ENCODE peak calls at places on chromosomes 6 and 20, in five cellular contexts. S is astrocyte of the spinal cord, U is esophagus muscularis mucosa, E is midbrain, Y is cardiac muscle cell. O is an unnamed sample.
A peak's percentile ranks its signal among the peaks of the same experiment; 100 is the strongest.

GRCh38 chr20:25065625-25066338 is 7.8 kb upstream of the ACSS1 start:
- DNase-seq in S (peak; percentile 59), Y (peak; percentile 72), U (no peak), E (peak; percentile 85), O (peak; percentile 52)

GRCh38 chr20:22282696-22283095 is 301.7 kb downstream of the FOXA2 start:
- DNase-seq in S (no peak), Y (no peak), E (no peak), U (no peak), O (no peak)

GRCh38 chr6:105886812-105887513 is 199.2 kb upstream of the PRDM1 start:
- DNase-seq in U (peak; percentile 68), Y (no peak), S (no peak), E (no peak), O (no peak)

GRCh38 chr20:57439432-57439831 is 48.2 kb downstream of the RBM38 start:
- DNase-seq in U (no peak), E (peak; percentile 61), S (no peak), Y (no peak), O (no peak)

GRCh38 chr6:3090013-3090412 is 21.7 kb downstream of the RIPK1 start:
- DNase-seq in Y (no peak), S (no peak), E (no peak), U (no peak), O (no peak)

GRCh38 chr20:47351643-47352331 is 4.7 kb downstream of the ZMYND8 start:
- DNase-seq in U (no peak), Y (no peak), E (peak; percentile 71), S (peak; percentile 50), O (no peak)

GRCh38 chr6:31969712-31970603 is 2.0 kb downstream of the DXO start:
- DNase-seq in U (no peak), S (no peak), E (no peak), Y (peak; percentile 52), O (peak; percentile 55)

GRCh38 chr6:122276637-122277036 is 122.8 kb upstream of the HSF2 start:
- DNase-seq in Y (no peak), E (no peak), U (no peak), S (no peak), O (no peak)

GRCh38 chr20:33415948-33416347 is 14.6 kb upstream of the CDK5RAP1 start:
- DNase-seq in Y (peak; percentile 62), E (peak; percentile 65), S (peak; percentile 38), U (no peak), O (peak; percentile 35)

GRCh38 chr6:32885698-32886286 is 31.8 kb downstream of the PSMB9 start:
- DNase-seq in S (peak; percentile 80), Y (peak; percentile 84), U (no peak), E (peak; percentile 81), O (peak; percentile 81)

GRCh38 chr20:1830240-1830639 is 65.0 kb upstream of the SIRPA start:
- DNase-seq in S (peak; percentile 93), U (no peak), E (peak; percentile 71), Y (peak; percentile 94), O (peak; percentile 99)

GRCh38 chr6:167560673-167561569 is 236.0 kb downstream of the TTLL2 start:
- DNase-seq in U (peak; percentile 55), E (no peak), S (no peak), Y (no peak), O (no peak)

GRCh38 chr6:37449984-37450383 is 17.0 kb downstream of the CMTR1 start:
- DNase-seq in U (no peak), S (no peak), E (no peak), Y (no peak), O (no peak)

GRCh38 chr6:74482180-74482579 is 723.7 kb downstream of the COL12A1 start:
- DNase-seq in U (no peak), S (no peak), E (no peak), Y (no peak), O (no peak)

GRCh38 chr20:42530855-42531674 is 658.6 kb downstream of the PTPRT start:
- DNase-seq in U (no peak), S (no peak), E (peak; percentile 11), Y (peak; percentile 24), O (no peak)

GRCh38 chr6:13488015-13488895 is 855 bp upstream of the GFOD1 start:
- DNase-seq in E (no peak), U (no peak), S (no peak), Y (peak; percentile 72), O (peak; percentile 40)

GRCh38 chr6:42923656-42924055 is 5.6 kb upstream of the CNPY3 start:
- DNase-seq in E (no peak), Y (peak; percentile 61), U (no peak), S (no peak), O (no peak)

GRCh38 chr6:5766260-5766659 is 240.5 kb downstream of the NRN1 start:
- DNase-seq in U (no peak), S (no peak), Y (no peak), E (no peak), O (no peak)

GRCh38 chr6:53746442-53747103 is 48.2 kb upstream of the LRRC1 start:
- DNase-seq in E (no peak), S (no peak), Y (no peak), U (peak; percentile 19), O (no peak)

O was measured in IMR-90.